ENCODE peak calls at places on chromosomes 5 and 9, in five cellular contexts. One of them, this sample, is unnamed.

GRCh38 chr9:135905380-135906282 is 1.7 kb downstream of the CAMSAP1 start:
- DNase-seq in astrocyte of the spinal cord: peak
- DNase-seq in left lung: no peak
- DNase-seq in WTC11: no peak
- DNase-seq in endothelial cell: no peak
- DNase-seq in this sample: peak

GRCh38 chr5:160420331-160420610 is 1.4 kb upstream of the PTTG1 start:
- DNase-seq in astrocyte of the spinal cord: no peak
- DNase-seq in WTC11: no peak
- DNase-seq in left lung: no peak
- DNase-seq in endothelial cell: no peak
- DNase-seq in this sample: no peak

GRCh38 chr9:35432076-35432475 is 57.8 kb upstream of the RUSC2 start:
- DNase-seq in endothelial cell: no peak
- DNase-seq in WTC11: no peak
- DNase-seq in left lung: no peak
- DNase-seq in astrocyte of the spinal cord: no peak
- DNase-seq in this sample: peak

GRCh38 chr9:85524531-85524930 is 217.2 kb downstream of the AGTPBP1 start:
- DNase-seq in astrocyte of the spinal cord: no peak
- DNase-seq in WTC11: no peak
- DNase-seq in endothelial cell: no peak
- DNase-seq in left lung: no peak
- DNase-seq in this sample: no peak

GRCh38 chr5:15522141-15522540 is 22.2 kb downstream of the FBXL7 start:
- DNase-seq in WTC11: no peak
- DNase-seq in left lung: no peak
- DNase-seq in astrocyte of the spinal cord: no peak
- DNase-seq in endothelial cell: no peak
- DNase-seq in this sample: no peak

GRCh38 chr5:88676637-88677481 is 206.1 kb downstream of the MEF2C start:
- DNase-seq in endothelial cell: no peak
- DNase-seq in astrocyte of the spinal cord: peak
- DNase-seq in left lung: no peak
- DNase-seq in WTC11: no peak
- DNase-seq in this sample: no peak

GRCh38 chr5:145166173-145166572 is 669.0 kb downstream of the PRELID2 start:
- DNase-seq in endothelial cell: no peak
- DNase-seq in WTC11: no peak
- DNase-seq in astrocyte of the spinal cord: no peak
- DNase-seq in left lung: no peak
- DNase-seq in this sample: no peak

GRCh38 chr9:138117836-138118235 is 240.3 kb downstream of the CACNA1B start:
- DNase-seq in astrocyte of the spinal cord: no peak
- DNase-seq in left lung: peak
- DNase-seq in WTC11: no peak
- DNase-seq in endothelial cell: no peak
- DNase-seq in this sample: no peak

GRCh38 chr9:89473762-89474469 is 24.0 kb downstream of the SEMA4D start:
- DNase-seq in WTC11: no peak
- DNase-seq in astrocyte of the spinal cord: peak
- DNase-seq in endothelial cell: no peak
- DNase-seq in left lung: no peak
- DNase-seq in this sample: no peak

GRCh38 chr5:108917596-108917995 is 169.9 kb downstream of the FER start:
- DNase-seq in astrocyte of the spinal cord: no peak
- DNase-seq in left lung: no peak
- DNase-seq in endothelial cell: no peak
- DNase-seq in WTC11: no peak
- DNase-seq in this sample: peak

GRCh38 chr9:2962471-2963172 is 118.7 kb upstream of the PUM3 start:
- DNase-seq in endothelial cell: no peak
- DNase-seq in WTC11: no peak
- DNase-seq in astrocyte of the spinal cord: no peak
- DNase-seq in left lung: no peak
- DNase-seq in this sample: peak

GRCh38 chr5:91229031-91229623 is 154.0 kb downstream of the ARRDC3 start:
- DNase-seq in astrocyte of the spinal cord: no peak
- DNase-seq in endothelial cell: no peak
- DNase-seq in left lung: no peak
- DNase-seq in WTC11: no peak
- DNase-seq in this sample: peak

GRCh38 chr9:99015890-99016289 is 72.2 kb downstream of the COL15A1 start:
- DNase-seq in left lung: no peak
- DNase-seq in WTC11: no peak
- DNase-seq in astrocyte of the spinal cord: no peak
- DNase-seq in endothelial cell: no peak
- DNase-seq in this sample: no peak

GRCh38 chr9:4221936-4222335 is 77.9 kb downstream of the GLIS3 start:
- DNase-seq in left lung: no peak
- DNase-seq in endothelial cell: no peak
- DNase-seq in astrocyte of the spinal cord: no peak
- DNase-seq in WTC11: no peak
- DNase-seq in this sample: no peak

GRCh38 chr9:107948601-107949000 is 459.0 kb upstream of the KLF4 start:
- DNase-seq in left lung: no peak
- DNase-seq in astrocyte of the spinal cord: no peak
- DNase-seq in WTC11: no peak
- DNase-seq in endothelial cell: no peak
- DNase-seq in this sample: no peak

GRCh38 chr5:54610197-54610898 is 92.8 kb downstream of the SNX18 start:
- DNase-seq in endothelial cell: no peak
- DNase-seq in WTC11: no peak
- DNase-seq in left lung: no peak
- DNase-seq in astrocyte of the spinal cord: no peak
- DNase-seq in this sample: no peak

GRCh38 chr5:160129841-160130240 is 10.6 kb upstream of the PWWP2A start:
- DNase-seq in WTC11: no peak
- DNase-seq in astrocyte of the spinal cord: no peak
- DNase-seq in endothelial cell: no peak
- DNase-seq in left lung: no peak
- DNase-seq in this sample: no peak

GRCh38 chr9:13427587-13427986 is 148.1 kb upstream of the MPDZ start:
- DNase-seq in WTC11: no peak
- DNase-seq in astrocyte of the spinal cord: peak
- DNase-seq in left lung: no peak
- DNase-seq in endothelial cell: peak
- DNase-seq in this sample: peak

GRCh38 chr9:127936347-127936852 is 1.3 kb downstream of the DPM2 start:
- DNase-seq in WTC11: no peak
- DNase-seq in astrocyte of the spinal cord: no peak
- DNase-seq in endothelial cell: no peak
- DNase-seq in left lung: no peak
- DNase-seq in this sample: no peak

GRCh38 chr9:109033941-109034700 is 20.8 kb upstream of the CTNNAL1 start:
- DNase-seq in endothelial cell: no peak
- DNase-seq in WTC11: no peak
- DNase-seq in astrocyte of the spinal cord: no peak
- DNase-seq in left lung: no peak
- DNase-seq in this sample: no peak

GRCh38 chr9:120974921-120975320 is 48.3 kb upstream of the TRAF1 start:
- DNase-seq in WTC11: no peak
- DNase-seq in astrocyte of the spinal cord: no peak
- DNase-seq in left lung: no peak
- DNase-seq in endothelial cell: no peak
- DNase-seq in this sample: no peak

DNA sequence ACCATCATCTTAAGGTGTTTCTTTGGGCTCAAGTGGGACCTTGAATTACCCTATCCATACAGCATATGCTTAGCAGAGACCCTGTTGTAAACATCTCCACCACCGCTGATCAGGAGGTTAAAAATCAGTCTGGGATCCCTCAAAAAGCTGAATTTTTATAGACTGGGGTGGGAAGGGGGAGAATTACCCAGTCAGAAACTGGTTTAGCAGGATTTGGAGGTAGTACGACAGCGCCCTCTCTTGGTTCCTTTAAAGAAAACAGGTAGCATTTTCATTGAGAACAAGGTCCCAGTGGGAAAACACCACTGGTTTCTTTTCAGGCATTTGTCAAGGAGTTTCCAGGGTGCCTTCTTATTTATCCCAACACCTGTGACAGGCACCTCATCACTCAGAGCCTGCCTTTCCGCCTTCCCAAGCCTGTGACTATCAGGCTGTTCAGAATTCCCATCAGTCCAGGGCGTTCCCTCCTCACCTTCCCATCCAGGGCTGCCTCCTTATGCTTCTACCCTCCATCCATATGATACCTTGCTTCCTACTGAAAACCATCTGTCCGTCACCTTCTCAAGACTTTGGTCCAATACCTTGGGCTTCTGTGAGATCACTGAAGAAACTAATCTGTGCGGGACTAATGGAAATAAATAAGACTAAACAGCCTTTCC is 203.8 kb upstream of the RAI14 start:
- DNase-seq in WTC11: no peak
- DNase-seq in endothelial cell: no peak
- DNase-seq in astrocyte of the spinal cord: peak
- DNase-seq in left lung: no peak
- DNase-seq in this sample: peak
- TF ChIP-seq CTCF in WTC11: no peak
- TF ChIP-seq CTCF in endothelial cell: peak
- TF ChIP-seq CTCF in astrocyte of the spinal cord: peak
- TF ChIP-seq CTCF in left lung: no peak
- TF ChIP-seq CTCF in this sample: peak

GRCh38 chr5:157266286-157267007 is 524 bp downstream of the CYFIP2 start:
- DNase-seq in astrocyte of the spinal cord: no peak
- DNase-seq in endothelial cell: peak
- DNase-seq in WTC11: peak
- DNase-seq in left lung: peak
- DNase-seq in this sample: no peak
- TF ChIP-seq CTCF in astrocyte of the spinal cord: no peak
- TF ChIP-seq CTCF in endothelial cell: no peak
- TF ChIP-seq CTCF in WTC11: no peak
- TF ChIP-seq CTCF in left lung: no peak
- TF ChIP-seq CTCF in this sample: no peak

DNA sequence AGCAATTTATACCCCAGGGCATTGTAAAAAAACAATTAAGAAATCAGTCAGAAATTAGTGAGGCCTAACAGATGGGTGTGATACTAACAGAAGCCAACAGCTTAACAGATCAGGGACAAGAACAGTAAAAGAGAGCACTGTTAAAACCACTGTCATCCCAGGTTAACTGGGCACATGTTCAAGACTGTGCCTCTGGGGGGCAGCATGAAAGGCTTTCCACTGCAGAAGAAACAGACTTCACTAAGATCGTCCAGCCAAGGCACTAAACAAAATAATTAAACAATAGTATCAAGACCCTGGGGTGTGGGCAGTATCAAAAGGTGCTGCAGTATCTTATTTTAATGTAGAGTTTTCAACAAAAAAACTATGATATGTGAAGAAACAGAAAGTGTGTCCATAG is 43.5 kb downstream of the FBN2 start:
- DNase-seq in left lung: no peak
- DNase-seq in endothelial cell: peak
- DNase-seq in astrocyte of the spinal cord: no peak
- DNase-seq in WTC11: peak
- DNase-seq in this sample: no peak
- TF ChIP-seq CTCF in left lung: no peak
- TF ChIP-seq CTCF in endothelial cell: peak
- TF ChIP-seq CTCF in astrocyte of the spinal cord: peak
- TF ChIP-seq CTCF in WTC11: no peak
- TF ChIP-seq CTCF in this sample: no peak

GRCh38 chr5:96297290-96297689 is 135.8 kb downstream of the PCSK1 start:
- DNase-seq in left lung: no peak
- DNase-seq in astrocyte of the spinal cord: peak
- DNase-seq in WTC11: no peak
- DNase-seq in endothelial cell: no peak
- DNase-seq in this sample: peak

GRCh38 chr5:96292582-96293247 is 140.3 kb downstream of the PCSK1 start:
- DNase-seq in endothelial cell: no peak
- DNase-seq in WTC11: no peak
- DNase-seq in astrocyte of the spinal cord: no peak
- DNase-seq in left lung: no peak
- DNase-seq in this sample: peak

GRCh38 chr5:96297867-96298266 is 135.2 kb downstream of the PCSK1 start:
- DNase-seq in endothelial cell: no peak
- DNase-seq in WTC11: no peak
- DNase-seq in astrocyte of the spinal cord: peak
- DNase-seq in left lung: no peak
- DNase-seq in this sample: peak

GRCh38 chr5:96294887-96295209 is 138.2 kb downstream of the PCSK1 start:
- DNase-seq in astrocyte of the spinal cord: no peak
- DNase-seq in WTC11: no peak
- DNase-seq in endothelial cell: no peak
- DNase-seq in left lung: no peak
- DNase-seq in this sample: no peak

DNA sequence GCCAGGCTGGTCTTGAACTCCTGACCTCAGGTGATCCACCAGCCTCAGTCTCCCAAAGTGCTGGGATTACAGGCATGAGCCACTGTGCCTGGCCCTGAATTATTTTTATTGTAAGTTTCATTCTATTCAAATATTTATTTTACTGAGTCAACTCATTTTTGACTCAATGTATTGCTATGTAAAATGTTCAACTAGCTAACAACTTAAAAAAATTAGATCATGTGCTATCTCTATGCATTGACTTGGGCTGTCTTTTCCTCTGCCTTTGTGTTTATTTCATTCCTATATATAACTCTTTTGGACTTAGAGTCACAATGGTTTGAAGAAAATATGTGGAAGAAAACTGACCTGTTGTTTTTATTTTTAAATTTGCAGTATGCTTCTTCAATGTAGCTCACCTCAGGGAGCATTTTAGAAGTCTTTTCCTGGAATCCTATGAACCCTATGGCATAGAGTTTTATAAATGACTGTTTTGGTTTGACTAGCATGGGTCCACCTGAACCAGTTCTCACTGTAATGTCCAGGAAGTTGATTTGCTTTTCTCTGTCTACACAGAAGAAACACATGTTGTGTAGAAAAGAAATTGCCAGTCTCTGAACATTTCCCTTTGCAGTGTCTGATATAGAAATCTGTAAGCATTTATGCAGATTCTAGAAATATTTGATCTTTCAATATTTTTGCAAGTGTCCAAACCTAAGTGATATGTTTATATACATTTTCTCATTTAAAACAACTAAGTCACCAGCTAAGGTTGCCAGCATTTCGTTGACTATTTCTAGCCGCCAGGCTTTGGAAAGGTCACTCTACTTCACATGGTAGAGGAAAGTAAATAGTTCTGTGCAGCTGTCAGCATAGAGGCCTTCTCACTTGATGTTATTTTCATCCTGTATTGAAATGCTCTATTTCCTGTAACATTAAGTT is 138.8 kb downstream of the PCSK1 start:
- DNase-seq in left lung: no peak
- DNase-seq in astrocyte of the spinal cord: peak
- DNase-seq in endothelial cell: no peak
- DNase-seq in WTC11: no peak
- DNase-seq in this sample: peak
- TF ChIP-seq CTCF in left lung: no peak
- TF ChIP-seq CTCF in astrocyte of the spinal cord: no peak
- TF ChIP-seq CTCF in endothelial cell: no peak
- TF ChIP-seq CTCF in WTC11: no peak
- TF ChIP-seq CTCF in this sample: no peak

DNA sequence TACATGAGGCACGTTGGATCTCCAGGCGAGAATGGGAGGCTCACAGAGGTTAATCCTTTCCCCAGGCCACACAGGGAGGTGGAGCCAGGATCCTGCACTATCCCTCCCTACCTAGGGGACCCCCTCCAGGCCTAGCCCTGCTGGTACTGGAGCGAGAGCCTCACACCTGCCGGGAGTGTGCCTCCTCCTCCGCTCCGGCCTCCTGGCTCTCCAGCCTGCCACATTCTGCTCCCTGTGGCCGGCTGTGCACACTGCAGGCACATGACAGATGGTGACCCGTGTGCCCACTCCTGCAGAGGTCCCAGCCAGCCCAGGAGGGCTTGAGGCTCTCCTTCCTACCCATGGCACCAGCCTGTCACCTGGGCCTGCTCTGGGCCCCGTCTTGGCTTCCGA is 93.4 kb downstream of the RXRA start:
- DNase-seq in left lung: no peak
- DNase-seq in astrocyte of the spinal cord: no peak
- DNase-seq in WTC11: peak
- DNase-seq in endothelial cell: peak
- DNase-seq in this sample: no peak
- TF ChIP-seq CTCF in left lung: no peak
- TF ChIP-seq CTCF in astrocyte of the spinal cord: peak
- TF ChIP-seq CTCF in WTC11: peak
- TF ChIP-seq CTCF in endothelial cell: peak
- TF ChIP-seq CTCF in this sample: peak